ENCODE peak calls at places on chromosome 16, in ten cellular contexts. Z is activated CD4-positive, CD25-positive, alpha-beta regulatory T cell; V is HL-60; F is activated CD4-positive, alpha-beta T cell treated with anti-CD3 and anti-CD28 coated beads, Interleukin-2, amount 50 U/mL, for 1 hour; X is nucleus accumbens; Q is NCI-H1436; R is H54; P is type B pancreatic cell; M is WERI-Rb-1; U is dorsolateral prefrontal cortex. H is an unnamed sample.

GRCh38 chr16:88359008-88359407 is 23.8 kb upstream of the ZNF469 start:
- DNase-seq in Z (no peak), M (no peak), U (no peak), V (no peak), F (no peak), R (no peak), X (no peak), P (no peak), Q (no peak), H (no peak)

GRCh38 chr16:1493746-1494094 is 560 bp downstream of the TELO2 start:
- DNase-seq in F (no peak), X (no peak), V (no peak), Z (no peak), U (no peak), P (peak), R (peak), Q (no peak), M (peak), H (no peak)

GRCh38 chr16:3044708-3045107 is 1.7 kb upstream of the MMP25 start:
- DNase-seq in P (no peak), R (no peak), U (no peak), M (no peak), F (no peak), V (no peak), Q (no peak), Z (no peak), X (no peak), H (no peak)

GRCh38 chr16:86059253-86060171 is 160.6 kb downstream of the IRF8 start:
- DNase-seq in U (peak), F (no peak), V (no peak), X (no peak), Q (no peak), P (no peak), R (no peak), Z (no peak), M (no peak), H (no peak)

GRCh38 chr16:1786242-1787055 is 3.7 kb downstream of the NUBP2 start:
- DNase-seq in M (no peak), Z (no peak), P (no peak), Q (no peak), F (no peak), U (no peak), V (no peak), R (no peak), X (no peak), H (no peak)

GRCh38 chr16:31452631-31453106 is 6.6 kb upstream of the ARMC5 start:
- DNase-seq in X (no peak), M (no peak), R (no peak), F (no peak), Z (no peak), Q (no peak), P (no peak), V (no peak), U (peak), H (peak)

GRCh38 chr16:14111713-14112538 is 40.8 kb downstream of the MRTFB start:
- DNase-seq in F (no peak), X (peak), V (no peak), Q (peak), R (no peak), M (no peak), P (no peak), Z (no peak), U (peak), H (no peak)

GRCh38 chr16:3904875-3905274 is 24.4 kb upstream of the CREBBP start:
- DNase-seq in V (no peak), X (no peak), U (no peak), Q (no peak), F (no peak), Z (no peak), M (no peak), R (no peak), P (no peak), H (no peak)

GRCh38 chr16:67645397-67646121 is 615 bp downstream of the CARMIL2 start:
- DNase-seq in Z (no peak), Q (no peak), X (no peak), M (no peak), P (no peak), V (no peak), R (peak), F (no peak), U (no peak), H (no peak)

GRCh38 chr16:23837553-23838308 is 1.9 kb downstream of the PRKCB start:
- DNase-seq in M (no peak), U (no peak), V (no peak), P (no peak), Z (no peak), X (no peak), Q (no peak), F (no peak), R (no peak), H (no peak)